ENCODE peak calls at places on chromosomes 1 and 21, in eight cellular contexts. A is lung; L is psoas muscle; Q is heart left ventricle; R is CD8-positive, alpha-beta T cell; V is cardiac fibroblast; N is esophagus muscularis mucosa; G is adrenal gland. K is an unnamed sample.
A peak's percentile ranks its signal among the peaks of the same experiment; 100 is the strongest.

GRCh38 chr1:211589782-211590721 is 11.1 kb upstream of the SLC30A1 start:
- DNase-seq in V (peak; percentile 85), Q (peak; percentile 83), G (no peak), R (no peak), A (peak; percentile 81), L (peak; percentile 82), N (peak; percentile 93), K (no peak)

GRCh38 chr1:70892140-70892539 is 155.5 kb downstream of the PTGER3 start:
- DNase-seq in L (no peak), V (no peak), Q (no peak), N (no peak), R (no peak), A (no peak), G (no peak), K (no peak)

GRCh38 chr21:25831300-25831699 is 96.5 kb downstream of the GABPA start:
- DNase-seq in G (no peak), R (no peak), Q (no peak), N (no peak), V (no peak), A (no peak), L (no peak), K (no peak)

GRCh38 chr21:41769521-41769920 is 2.7 kb upstream of the RIPK4 start:
- DNase-seq in V (no peak), L (no peak), R (no peak), Q (no peak), G (no peak), N (no peak), A (no peak), K (no peak)

GRCh38 chr1:151238467-151238739 is 16.1 kb upstream of the PSMD4 start:
- DNase-seq in G (no peak), R (no peak), L (no peak), A (no peak), V (peak; percentile 74), N (no peak), Q (no peak), K (peak; percentile 13)

GRCh38 chr1:44733365-44733764 is 2.4 kb upstream of the RNU5D-1 start:
- DNase-seq in A (no peak), G (no peak), V (peak; percentile 85), N (no peak), Q (no peak), L (no peak), R (no peak), K (no peak)

GRCh38 chr1:18547460-18547859 is 66.7 kb downstream of the KLHDC7A start:
- DNase-seq in A (no peak), V (no peak), L (no peak), R (no peak), Q (no peak), G (no peak), N (no peak), K (no peak)

GRCh38 chr1:100767176-100767876 is 47.8 kb downstream of the VCAM1 start:
- DNase-seq in L (no peak), V (peak; percentile 59), G (no peak), R (no peak), A (no peak), Q (no peak), N (no peak), K (no peak)

GRCh38 chr1:69082312-69082711 is 485.4 kb upstream of the LRRC7 start:
- DNase-seq in L (no peak), G (no peak), Q (no peak), A (no peak), V (no peak), N (no peak), R (no peak), K (no peak)

GRCh38 chr1:198205021-198205684 is 48.4 kb downstream of the NEK7 start:
- DNase-seq in A (no peak), N (no peak), V (peak; percentile 36), L (no peak), Q (peak; percentile 55), R (no peak), G (no peak), K (no peak)

GRCh38 chr1:165764277-165764676 is 4.4 kb downstream of the TMCO1 start:
- DNase-seq in N (no peak), G (no peak), Q (no peak), V (no peak), L (no peak), A (no peak), R (no peak), K (no peak)

DNA sequence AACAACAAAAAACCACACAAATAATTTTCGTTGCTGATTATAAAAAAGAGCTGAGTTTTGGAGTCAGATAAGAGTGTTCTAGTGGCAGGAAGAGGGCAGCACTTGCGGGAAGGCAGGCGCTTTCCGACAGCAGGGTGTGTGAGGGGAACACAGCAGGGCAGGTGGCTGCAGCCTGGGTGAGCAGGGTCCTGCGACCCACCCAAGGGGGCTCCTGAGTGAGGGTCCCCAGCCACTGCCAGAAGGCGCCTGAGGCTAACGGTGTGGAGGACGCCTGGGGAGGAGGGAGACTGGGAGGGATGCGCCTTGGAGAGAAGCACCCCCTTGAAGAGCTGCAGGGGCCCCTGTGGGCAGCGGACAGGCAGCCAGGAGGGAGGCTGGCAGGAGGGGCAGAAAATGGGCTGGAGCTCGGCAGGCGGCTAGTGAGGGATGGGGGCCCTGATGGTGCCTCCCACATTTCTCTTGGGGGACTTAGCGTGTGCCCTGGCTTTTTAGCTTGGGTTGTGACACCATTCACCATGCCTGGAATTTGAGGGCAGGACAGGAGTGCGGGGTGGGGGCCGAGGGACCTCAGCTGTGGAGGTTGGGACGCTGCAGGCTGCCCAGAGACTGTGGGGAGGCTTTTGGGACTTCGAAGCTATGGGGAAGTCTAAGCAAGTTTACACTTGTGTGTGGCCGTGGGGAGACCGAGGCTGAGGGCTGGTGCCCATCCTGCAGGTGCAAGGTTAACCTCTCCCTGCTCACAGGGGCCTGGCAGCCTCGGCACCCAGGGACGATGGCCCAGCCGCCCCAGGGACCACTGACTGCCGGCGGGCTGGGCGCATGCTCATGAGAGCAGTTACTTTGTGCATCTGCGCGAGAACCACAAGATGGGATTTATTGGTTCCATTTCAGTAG is 111.4 kb downstream of the SIK1 start:
- DNase-seq in R (no peak), V (no peak), Q (peak; percentile 15), G (no peak), A (no peak), L (peak; percentile 28), N (no peak), K (no peak)
- TF ChIP-seq CTCF in R (no peak), V (no peak), Q (no peak), G (no peak), A (no peak), L (no peak), N (no peak), K (peak; percentile 32)

DNA sequence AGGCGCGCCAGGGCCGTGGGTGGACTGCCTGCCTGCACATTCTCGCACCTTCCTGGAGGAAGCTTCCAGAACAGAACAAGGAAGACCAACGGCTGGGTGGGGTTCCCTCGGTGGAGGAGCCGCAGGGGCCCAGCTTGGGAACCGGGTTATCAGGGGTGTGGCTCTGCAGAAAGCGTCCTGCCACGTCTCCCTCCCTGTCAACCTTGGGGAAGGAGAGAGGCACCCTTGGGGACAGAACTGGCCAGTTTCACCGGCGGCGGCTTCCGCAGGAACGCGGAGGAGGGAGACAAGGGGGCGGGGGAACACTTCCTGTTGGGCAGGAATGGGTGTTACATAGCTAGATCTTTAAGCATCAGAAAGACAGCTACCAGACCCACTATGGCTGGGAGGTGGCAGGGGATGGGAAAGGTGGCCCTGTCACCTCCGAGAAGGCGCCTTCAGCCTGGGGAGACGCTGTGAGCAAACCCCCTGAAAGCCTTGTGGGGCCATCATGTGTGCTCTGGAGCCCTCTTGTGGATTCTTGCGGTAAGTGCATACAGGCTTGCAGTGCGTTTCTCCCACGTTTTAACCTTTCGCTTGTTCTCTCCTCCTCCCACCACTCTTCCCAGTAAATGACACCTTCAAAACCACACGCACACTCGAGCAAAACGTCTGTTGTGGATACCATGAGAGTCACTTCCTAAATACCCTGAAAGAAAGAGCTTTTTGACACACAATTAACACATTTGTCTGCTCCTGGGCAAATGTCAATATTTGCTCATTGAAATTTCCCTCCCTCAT is 3.8 kb upstream of the PLEKHA6 start:
- DNase-seq in R (peak; percentile 52), V (peak; percentile 83), N (no peak), G (peak; percentile 68), A (peak; percentile 64), L (peak; percentile 79), Q (peak; percentile 77), K (no peak)
- H3K4me3 ChIP-seq in R (peak overlapping the region; percentile 45), V (peak overlapping the region; percentile 32), N (peak overlapping the region; percentile 49), G (peak overlapping the region; percentile 17), A (peak overlapping the region; percentile 29), L (peak overlapping the region; percentile 65), Q (peak overlapping the region; percentile 56), K (peak overlapping the region; percentile 50)

GRCh38 chr1:27545876-27546275 is 55.9 kb upstream of the WASF2 start:
- DNase-seq in R (no peak), A (no peak), N (no peak), L (no peak), Q (peak; percentile 26), G (peak; percentile 56), V (peak; percentile 47), K (no peak)

GRCh38 chr1:27548136-27548853 is 55.6 kb downstream of the AHDC1 start:
- DNase-seq in A (no peak), N (no peak), V (no peak), Q (peak; percentile 19), R (no peak), L (no peak), G (peak; percentile 35), K (no peak)

GRCh38 chr1:27549807-27550408 is 54.0 kb downstream of the AHDC1 start:
- DNase-seq in G (no peak), L (no peak), N (no peak), R (no peak), V (no peak), A (no peak), Q (peak; percentile 19), K (no peak)

GRCh38 chr1:27548858-27549719 is 54.9 kb downstream of the AHDC1 start:
- DNase-seq in G (no peak), N (no peak), R (no peak), A (no peak), L (no peak), V (no peak), Q (peak; percentile 26), K (no peak)

DNA sequence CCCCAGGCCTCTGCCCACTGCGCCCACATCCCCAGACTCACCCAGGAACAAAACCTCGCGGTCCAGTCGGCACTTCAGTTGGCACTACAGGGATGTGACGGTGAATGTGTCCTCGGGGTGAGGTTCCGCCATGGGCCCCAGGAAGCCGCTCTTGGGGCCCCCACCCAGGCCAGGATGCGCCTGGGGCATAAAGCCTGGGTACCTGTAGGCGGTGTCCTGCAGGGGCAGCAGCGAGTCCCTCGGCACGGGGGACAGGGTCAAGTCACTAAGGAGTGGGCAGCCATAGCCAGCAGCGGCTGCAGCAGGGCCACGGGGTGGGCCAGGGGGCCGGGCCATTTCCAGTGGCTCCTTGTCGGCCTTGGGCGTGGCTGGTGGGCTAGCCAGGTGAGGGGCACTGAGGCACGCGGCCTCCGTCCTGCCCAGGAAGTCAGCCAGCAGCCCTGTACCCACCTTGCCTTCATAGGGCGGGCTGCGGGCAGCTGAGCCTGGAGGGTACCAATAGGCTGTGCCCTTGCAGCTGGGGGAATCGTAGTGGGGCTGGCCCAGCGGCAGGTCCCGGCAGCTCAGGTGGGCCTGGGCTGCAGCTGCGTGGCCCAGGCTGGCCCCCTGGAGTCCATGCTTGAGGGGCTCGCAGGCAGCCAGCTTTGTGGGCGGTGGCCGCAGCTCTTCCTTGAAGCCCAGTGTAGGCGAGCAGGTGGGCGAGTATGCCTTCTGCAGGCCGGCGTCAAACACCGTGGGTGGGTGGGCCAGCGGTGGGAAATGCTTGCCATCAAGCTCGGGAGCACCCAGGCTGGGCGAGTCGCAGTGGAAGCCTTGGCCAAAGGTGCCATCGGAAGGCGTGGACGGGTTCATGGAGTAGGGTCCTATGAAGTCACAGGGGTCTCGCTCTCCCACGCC is 56.5 kb downstream of the AHDC1 start:
- DNase-seq in L (no peak), Q (peak; percentile 29), V (no peak), A (no peak), R (no peak), N (no peak), G (no peak), K (no peak)
- TF ChIP-seq CTCF in L (peak; percentile 11), Q (no peak), V (peak; percentile 15), A (no peak), R (no peak), N (no peak), G (no peak), K (peak; percentile 22)

GRCh38 chr1:153629971-153630370 is 1.7 kb downstream of the S100A1 start:
- DNase-seq in N (no peak), A (no peak), Q (peak; percentile 85), G (no peak), V (no peak), R (no peak), L (peak; percentile 89), K (no peak)
- H3K4me3 ChIP-seq in N (no peak overlapping the region), A (no peak overlapping the region), Q (peak overlapping the region; percentile 60), G (no peak overlapping the region), V (no peak overlapping the region), R (no peak overlapping the region), L (peak overlapping the region; percentile 66), K (no peak overlapping the region)